ENCODE peak calls at places on chromosome 2, in eight cellular contexts. N is A549, F is cardiac muscle cell, U is HCT116, L is T1000, S is NCI-H1417, J is NCI-H446 treated with DMSO at 0.1 percent for 48 hours, V is MM.1S. P is an unnamed sample.

GRCh38 chr2:42028571-42029148 is 19.2 kb upstream of the PKDCC start:
- DNase-seq in N (no peak), F (no peak), V (peak), S (no peak), L (no peak), U (no peak), J (no peak), P (no peak)

GRCh38 chr2:68156419-68156818 is 1.3 kb upstream of the PNO1 start:
- DNase-seq in N (peak), U (no peak), V (no peak), J (no peak), L (no peak), S (no peak), F (no peak), P (no peak)

GRCh38 chr2:24337958-24338357 is 22.4 kb downstream of the ITSN2 start:
- DNase-seq in S (no peak), V (no peak), J (no peak), F (no peak), U (no peak), L (no peak), N (no peak), P (no peak)

GRCh38 chr2:207403950-207404349 is 125.8 kb upstream of the CREB1 start:
- DNase-seq in J (peak), N (no peak), V (no peak), L (no peak), S (no peak), F (no peak), U (no peak), P (no peak)

GRCh38 chr2:237723613-237724012 is 75.0 kb upstream of the RBM44 start:
- DNase-seq in U (no peak), F (no peak), S (no peak), L (no peak), N (peak), J (no peak), V (peak), P (peak)

GRCh38 chr2:176109955-176110345 is 2.9 kb downstream of the HOXD11 start:
- DNase-seq in N (no peak), J (no peak), L (no peak), U (no peak), S (no peak), V (no peak), F (no peak), P (no peak)

GRCh38 chr2:8511868-8512612 is 169.8 kb upstream of the ID2 start:
- DNase-seq in F (no peak), L (no peak), U (no peak), N (no peak), V (peak), J (no peak), S (no peak), P (no peak)

GRCh38 chr2:17821535-17822451 is 5.5 kb downstream of the MSGN1 start:
- DNase-seq in J (no peak), F (peak), L (no peak), U (no peak), N (no peak), S (no peak), V (no peak), P (no peak)

GRCh38 chr2:232321156-232321816 is 57.3 kb upstream of the ALPP start:
- DNase-seq in N (no peak), U (no peak), S (no peak), J (no peak), F (no peak), L (no peak), V (no peak), P (peak)

GRCh38 chr2:112004246-112004645 is 50.8 kb upstream of the TMEM87B start:
- DNase-seq in S (no peak), L (no peak), U (no peak), N (no peak), V (no peak), F (no peak), J (no peak), P (peak)

P was measured in stomach.